ENCODE peak calls at places on chromosomes 11 and 22, in nine cellular contexts. C, G, L, O, U, J, I, F and A are unnamed samples.

GRCh38 chr11:104736503-104736902 is 161.8 kb downstream of the CASP12 start:
- DNase-seq in C (no peak), G (no peak), L (no peak), O (no peak), U (no peak), J (no peak), I (no peak), F (no peak), A (no peak)

GRCh38 chr11:102626686-102627085 is 1.6 kb upstream of the MMP20 start:
- DNase-seq in C (no peak), G (no peak), L (no peak), O (no peak), U (no peak), J (no peak), I (no peak), F (no peak), A (no peak)

GRCh38 chr11:33942954-33943353 is 51.1 kb upstream of the LMO2 start:
- DNase-seq in C (no peak), G (no peak), L (peak), O (no peak), U (peak), J (peak), I (peak), F (peak), A (peak)

GRCh38 chr11:111561801-111562325 is 21.3 kb downstream of the LAYN start:
- DNase-seq in C (no peak), G (no peak), L (peak), O (no peak), U (no peak), J (no peak), I (peak), F (no peak), A (peak)

GRCh38 chr22:32338757-32339156 is 18.9 kb upstream of the RFPL3 start:
- DNase-seq in C (no peak), G (no peak), L (no peak), O (no peak), U (no peak), J (no peak), I (no peak), F (no peak), A (no peak)

GRCh38 chr11:23280088-23280487 is 419.8 kb upstream of the CCDC179 start:
- DNase-seq in C (no peak), G (no peak), L (peak), O (no peak), U (no peak), J (no peak), I (peak), F (no peak), A (no peak)

GRCh38 chr22:43236401-43237166 is 49.6 kb upstream of the TTLL12 start:
- DNase-seq in C (no peak), G (no peak), L (no peak), O (no peak), U (peak), J (no peak), I (no peak), F (no peak), A (no peak)

GRCh38 chr22:46696225-46696518 is 41.9 kb downstream of the CERK start:
- DNase-seq in C (no peak), G (no peak), L (no peak), O (no peak), U (no peak), J (no peak), I (no peak), F (no peak), A (no peak)

GRCh38 chr22:36334838-36335603 is 52.7 kb downstream of the MYH9 start:
- DNase-seq in C (peak), G (no peak), L (peak), O (no peak), U (peak), J (no peak), I (peak), F (no peak), A (peak)

GRCh38 chr11:101091781-101092180 is 37.8 kb downstream of the PGR start:
- DNase-seq in C (no peak), G (no peak), L (no peak), O (no peak), U (peak), J (no peak), I (no peak), F (no peak), A (no peak)

GRCh38 chr11:18802381-18803257 is 11.0 kb upstream of the PTPN5 start:
- DNase-seq in C (peak), G (no peak), L (peak), O (peak), U (peak), J (no peak), I (peak), F (no peak), A (peak)

GRCh38 chr11:23732026-23732425 is 764.8 kb upstream of the LUZP2 start:
- DNase-seq in C (peak), G (no peak), L (no peak), O (no peak), U (no peak), J (no peak), I (no peak), F (no peak), A (no peak)

GRCh38 chr11:83006877-83007330 is 64.8 kb downstream of the RAB30 start:
- DNase-seq in C (no peak), G (no peak), L (no peak), O (no peak), U (peak), J (no peak), I (no peak), F (no peak), A (no peak)

GRCh38 chr11:132062031-132062430 is 691.6 kb downstream of the NTM start:
- DNase-seq in C (no peak), G (no peak), L (no peak), O (no peak), U (no peak), J (no peak), I (peak), F (no peak), A (no peak)

GRCh38 chr11:66559141-66559861 is 9.1 kb downstream of the CTSF start:
- DNase-seq in C (no peak), G (peak), L (no peak), O (no peak), U (peak), J (peak), I (peak), F (no peak), A (no peak)

GRCh38 chr11:92854162-92854561 is 115.3 kb upstream of the MTNR1B start:
- DNase-seq in C (no peak), G (no peak), L (no peak), O (no peak), U (no peak), J (no peak), I (no peak), F (no peak), A (no peak)

GRCh38 chr22:22235564-22235963 is 9.0 kb upstream of the VPREB1 start:
- DNase-seq in C (peak), G (peak), L (no peak), O (peak), U (peak), J (no peak), I (peak), F (no peak), A (no peak)

GRCh38 chr11:66438009-66438503 is 592 bp downstream of the MRPL11 start:
- DNase-seq in C (no peak), G (no peak), L (no peak), O (no peak), U (no peak), J (no peak), I (no peak), F (no peak), A (no peak)

GRCh38 chr22:26548303-26548702 is 36.0 kb upstream of the TFIP11 start:
- DNase-seq in C (no peak), G (no peak), L (no peak), O (no peak), U (no peak), J (no peak), I (no peak), F (no peak), A (no peak)

GRCh38 chr11:2386591-2386990 is 9.5 kb downstream of the CD81 start:
- DNase-seq in C (no peak), G (no peak), L (no peak), O (no peak), U (no peak), J (no peak), I (no peak), F (no peak), A (no peak)

GRCh38 chr22:37275622-37276021 is 6.7 kb upstream of the CYTH4 start:
- DNase-seq in C (no peak), G (no peak), L (no peak), O (no peak), U (no peak), J (no peak), I (no peak), F (no peak), A (no peak)

GRCh38 chr11:1371026-1371325 is 18.8 kb upstream of the BRSK2 start:
- DNase-seq in C (no peak), G (no peak), L (no peak), O (no peak), U (no peak), J (no peak), I (no peak), F (no peak), A (no peak)

GRCh38 chr22:30423296-30423958 is 2.1 kb upstream of the MTFP1 start:
- DNase-seq in C (no peak), G (peak), L (no peak), O (peak), U (no peak), J (no peak), I (no peak), F (no peak), A (no peak)

GRCh38 chr11:129457321-129457720 is 81.7 kb downstream of the BARX2 start:
- DNase-seq in C (peak), G (no peak), L (no peak), O (no peak), U (no peak), J (no peak), I (no peak), F (no peak), A (no peak)

GRCh38 chr22:46833228-46833627 is 70.8 kb downstream of the TBC1D22A start:
- DNase-seq in C (peak), G (no peak), L (no peak), O (peak), U (no peak), J (no peak), I (no peak), F (no peak), A (no peak)

GRCh38 chr11:131467645-131468270 is 97.3 kb downstream of the NTM start:
- DNase-seq in C (no peak), G (no peak), L (no peak), O (no peak), U (no peak), J (no peak), I (no peak), F (no peak), A (no peak)